ENCODE peak calls at places on chromosomes 1 and 21, in eight cellular contexts. F is fibroblast of lung, X is GM23248, W is MM.1S, M is uterus, B is upper lobe of right lung, R is Panc1, U is spleen. K is an unnamed sample.

GRCh38 chr1:5993553-5994510 is 1.6 kb upstream of the NPHP4 start:
- DNase-seq in F (no peak), X (no peak), W (peak), M (no peak), B (peak), R (no peak), U (peak), K (no peak)

GRCh38 chr1:39268112-39268581 is 63.7 kb downstream of the MACF1 start:
- DNase-seq in F (peak), X (peak), W (peak), M (peak), B (no peak), R (no peak), U (no peak), K (peak)

GRCh38 chr1:6246497-6247295 is 2.7 kb downstream of the HES3 start:
- DNase-seq in F (peak), X (peak), W (peak), M (peak), B (peak), R (peak), U (peak), K (no peak)

GRCh38 chr1:37389327-37389726 is 85.1 kb upstream of the ZC3H12A start:
- DNase-seq in F (no peak), X (no peak), W (no peak), M (no peak), B (no peak), R (no peak), U (no peak), K (no peak)

GRCh38 chr1:113266788-113267187 is 123.5 kb upstream of the MAGI3 start:
- DNase-seq in F (no peak), X (no peak), W (no peak), M (no peak), B (no peak), R (no peak), U (no peak), K (no peak)

GRCh38 chr1:88612783-88613182 is 71.3 kb upstream of the PKN2 start:
- DNase-seq in F (no peak), X (no peak), W (no peak), M (no peak), B (no peak), R (no peak), U (no peak), K (no peak)

GRCh38 chr1:110555807-110556470 is 37.0 kb upstream of the KCNA10 start:
- DNase-seq in F (no peak), X (no peak), W (no peak), M (peak), B (no peak), R (no peak), U (no peak), K (peak)

GRCh38 chr21:44024895-44025353 is 12.8 kb downstream of the TRAPPC10 start:
- DNase-seq in F (peak), X (peak), W (no peak), M (peak), B (no peak), R (no peak), U (no peak), K (no peak)

GRCh38 chr1:151839457-151840409 is at the start of gene C2CD4D:
- DNase-seq in F (no peak), X (no peak), W (peak), M (no peak), B (peak), R (no peak), U (peak), K (peak)

GRCh38 chr1:91650764-91651163 is 150.1 kb downstream of the CDC7 start:
- DNase-seq in F (peak), X (peak), W (no peak), M (peak), B (no peak), R (peak), U (no peak), K (no peak)

GRCh38 chr1:208093754-208094719 is 150.1 kb downstream of the PLXNA2 start:
- DNase-seq in F (peak), X (peak), W (peak), M (peak), B (peak), R (peak), U (peak), K (peak)

GRCh38 chr1:22704440-22705067 is 6.1 kb upstream of the EPHB2 start:
- DNase-seq in F (peak), X (peak), W (peak), M (peak), B (peak), R (peak), U (peak), K (peak)

GRCh38 chr1:10459185-10459584 is 9.4 kb downstream of the CORT start:
- DNase-seq in F (peak), X (peak), W (no peak), M (no peak), B (no peak), R (no peak), U (no peak), K (no peak)

GRCh38 chr1:60280256-60280655 is 206.7 kb upstream of the C1orf87 start:
- DNase-seq in F (peak), X (peak), W (no peak), M (no peak), B (no peak), R (no peak), U (no peak), K (no peak)

GRCh38 chr1:27307851-27308598 is 13.9 kb upstream of the TMEM222 start:
- DNase-seq in F (no peak), X (no peak), W (no peak), M (no peak), B (peak), R (no peak), U (no peak), K (no peak)

GRCh38 chr1:29119365-29119929 is 4.3 kb downstream of the TMEM200B start:
- DNase-seq in F (peak), X (no peak), W (no peak), M (peak), B (no peak), R (no peak), U (no peak), K (no peak)

GRCh38 chr21:21688877-21689276 is 690.7 kb downstream of the NCAM2 start:
- DNase-seq in F (peak), X (peak), W (peak), M (no peak), B (peak), R (no peak), U (no peak), K (no peak)

GRCh38 chr1:147726161-147726560 is 34.2 kb downstream of the GJA5 start:
- DNase-seq in F (no peak), X (no peak), W (no peak), M (no peak), B (no peak), R (no peak), U (no peak), K (no peak)

GRCh38 chr1:160178731-160179130 is 11.6 kb upstream of the CASQ1 start:
- DNase-seq in F (no peak), X (no peak), W (no peak), M (no peak), B (no peak), R (no peak), U (no peak), K (no peak)

GRCh38 chr1:39398278-39399010 is 93.0 kb upstream of the BMP8A start:
- DNase-seq in F (peak), X (peak), W (peak), M (peak), B (peak), R (peak), U (no peak), K (no peak)

GRCh38 chr1:205286335-205286950 is 35.1 kb downstream of the NUAK2 start:
- DNase-seq in F (peak), X (no peak), W (peak), M (no peak), B (no peak), R (no peak), U (peak), K (no peak)

DNA sequence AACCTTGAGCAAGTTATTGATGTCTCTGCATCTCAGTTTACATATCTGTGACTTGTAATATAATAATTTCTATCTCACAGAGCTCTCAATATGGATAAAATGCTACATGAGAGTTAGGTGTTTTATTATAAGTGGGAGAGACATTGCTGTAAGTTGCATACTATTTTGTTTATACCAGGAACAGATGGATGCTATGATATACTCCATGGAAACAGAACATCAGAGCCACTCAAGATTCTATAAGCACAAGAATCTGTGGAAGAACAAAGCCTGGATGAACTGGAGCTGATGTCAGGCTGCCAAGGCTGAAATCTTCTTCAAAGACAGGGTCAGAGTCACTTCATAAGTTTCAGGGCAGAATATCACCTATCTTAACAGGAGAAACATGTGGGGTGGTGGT is 30.2 kb downstream of the DUSP10 start:
- DNase-seq in F (no peak), X (no peak), W (no peak), M (no peak), B (no peak), R (no peak), U (no peak), K (no peak)
- H3K27ac ChIP-seq in F (peak), X (peak), W (no peak), M (peak), B (peak), R (no peak), U (no peak), K (peak)

GRCh38 chr1:11646317-11646716 is 7.9 kb downstream of the FBXO2 start:
- DNase-seq in F (no peak), X (no peak), W (no peak), M (no peak), B (no peak), R (no peak), U (no peak), K (no peak)

GRCh38 chr1:11647333-11647732 is 6.9 kb downstream of the FBXO2 start:
- DNase-seq in F (no peak), X (no peak), W (no peak), M (no peak), B (no peak), R (no peak), U (no peak), K (no peak)

GRCh38 chr1:11645270-11645669 is 9.0 kb downstream of the FBXO2 start:
- DNase-seq in F (no peak), X (no peak), W (no peak), M (no peak), B (no peak), R (no peak), U (no peak), K (no peak)

GRCh38 chr1:11643782-11644181 is 10.4 kb downstream of the FBXO2 start:
- DNase-seq in F (no peak), X (no peak), W (no peak), M (no peak), B (no peak), R (no peak), U (no peak), K (no peak)

DNA sequence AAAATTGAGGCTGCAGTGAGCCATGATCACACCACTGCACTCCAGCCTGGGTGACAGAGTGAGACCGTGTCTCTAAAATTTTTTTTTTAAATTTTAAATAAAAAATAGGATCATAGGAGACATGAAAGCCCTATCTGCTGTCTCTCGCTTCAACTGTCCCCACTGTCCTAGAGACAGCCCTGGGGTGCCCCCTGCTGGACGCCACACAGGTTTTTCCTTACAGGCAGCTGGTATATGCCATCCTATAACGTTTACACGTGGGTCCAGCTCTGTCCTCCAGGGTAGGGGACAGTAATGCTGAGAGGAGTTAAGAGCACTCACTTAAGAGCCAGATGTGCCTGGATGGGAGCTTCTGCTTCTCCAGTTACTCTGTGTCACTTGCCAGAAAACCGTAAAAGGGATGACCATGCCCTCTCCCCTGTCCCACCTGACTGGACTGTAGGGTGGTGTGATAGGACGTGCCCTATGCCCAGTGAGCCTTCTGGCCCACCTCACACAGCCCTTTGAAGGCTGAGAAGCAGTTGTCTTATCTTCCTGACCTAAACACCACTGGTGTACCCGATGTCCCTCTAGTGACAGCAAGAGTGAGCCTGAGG is 8.5 kb downstream of the FBXO2 start:
- DNase-seq in F (peak), X (peak), W (peak), M (peak), B (peak), R (peak), U (peak), K (no peak)
- H3K27ac ChIP-seq in F (no peak), X (no peak), W (no peak), M (no peak), B (no peak), R (no peak), U (no peak), K (peak)

GRCh38 chr1:25568090-25568833 is 24.9 kb downstream of the LDLRAP1 start:
- DNase-seq in F (peak), X (peak), W (no peak), M (peak), B (no peak), R (no peak), U (no peak), K (no peak)

GRCh38 chr1:25570798-25571521 is 27.6 kb downstream of the LDLRAP1 start:
- DNase-seq in F (no peak), X (no peak), W (no peak), M (no peak), B (peak), R (no peak), U (no peak), K (no peak)

GRCh38 chr1:25571522-25571970 is 28.1 kb downstream of the LDLRAP1 start:
- DNase-seq in F (no peak), X (no peak), W (no peak), M (no peak), B (peak), R (no peak), U (no peak), K (no peak)

GRCh38 chr1:25568834-25569598 is 25.6 kb downstream of the LDLRAP1 start:
- DNase-seq in F (peak), X (peak), W (no peak), M (peak), B (no peak), R (no peak), U (no peak), K (no peak)

GRCh38 chr1:25569599-25570458 is 26.4 kb downstream of the LDLRAP1 start:
- DNase-seq in F (no peak), X (peak), W (no peak), M (no peak), B (peak), R (no peak), U (no peak), K (no peak)
- H3K27ac ChIP-seq in F (no peak), X (peak), W (no peak), M (peak), B (no peak), R (no peak), U (no peak), K (peak)

DNA sequence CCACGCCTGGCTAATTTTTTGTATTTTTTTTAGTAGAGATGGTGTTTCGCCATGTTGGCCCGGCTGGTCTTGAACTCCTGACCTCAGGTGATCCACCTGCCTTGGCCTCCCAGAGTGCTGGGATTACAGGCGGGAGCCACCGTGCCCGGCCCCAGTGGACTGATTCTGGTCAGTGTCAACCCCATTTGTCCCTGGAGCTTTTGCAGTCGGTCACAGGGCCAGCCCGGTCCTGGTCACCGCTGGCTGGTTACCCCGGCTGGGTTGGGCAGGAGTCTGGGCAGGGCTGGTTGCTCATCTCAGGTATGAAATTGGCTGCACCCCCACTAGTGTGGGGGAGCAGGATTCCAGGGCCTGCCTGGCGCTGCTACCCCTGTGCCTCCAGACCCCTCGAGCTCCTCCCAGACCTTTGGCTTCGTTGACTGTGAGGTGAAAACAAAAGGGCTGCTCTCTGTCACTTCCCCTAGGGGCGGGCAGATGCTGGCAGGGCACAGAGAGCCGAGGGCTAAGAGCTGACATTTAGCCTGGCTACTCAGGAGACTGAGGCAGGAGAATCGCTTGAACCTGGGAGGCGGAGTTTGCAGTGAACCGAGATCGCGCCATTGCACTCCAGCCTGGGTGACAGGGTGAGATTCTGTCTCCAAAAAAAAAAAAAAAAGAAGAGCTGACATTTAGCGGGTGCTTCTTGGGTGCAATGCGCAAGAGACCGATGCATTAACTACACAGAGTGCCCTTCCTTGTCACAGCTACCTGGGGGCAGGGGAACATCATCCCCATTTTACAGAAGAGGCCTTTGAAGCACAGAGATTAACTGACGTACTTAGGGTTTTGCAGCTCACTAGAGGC is 10.6 kb downstream of the TNFRSF1B start:
- DNase-seq in F (no peak), X (no peak), W (no peak), M (no peak), B (no peak), R (no peak), U (no peak), K (no peak)
- H3K27ac ChIP-seq in F (peak), X (peak), W (no peak), M (peak), B (peak), R (no peak), U (peak), K (no peak)

GRCh38 chr1:1162597-1163537 is 10.8 kb upstream of the TTLL10 start:
- DNase-seq in F (no peak), X (no peak), W (no peak), M (no peak), B (peak), R (no peak), U (no peak), K (no peak)
- H3K27ac ChIP-seq in F (no peak), X (no peak), W (no peak), M (no peak), B (peak), R (no peak), U (no peak), K (no peak)

GRCh38 chr1:119808972-119809550 is 2.2 kb downstream of the REG4 start:
- DNase-seq in F (peak), X (peak), W (peak), M (peak), B (peak), R (peak), U (peak), K (peak)

GRCh38 chr1:119808491-119808890 is 2.8 kb downstream of the REG4 start:
- DNase-seq in F (no peak), X (peak), W (no peak), M (no peak), B (no peak), R (no peak), U (no peak), K (no peak)

GRCh38 chr1:119805247-119805646 is 6.0 kb downstream of the REG4 start:
- DNase-seq in F (no peak), X (no peak), W (no peak), M (no peak), B (no peak), R (no peak), U (no peak), K (no peak)

GRCh38 chr1:119806489-119806888 is 4.8 kb downstream of the REG4 start:
- DNase-seq in F (no peak), X (no peak), W (no peak), M (no peak), B (no peak), R (no peak), U (no peak), K (no peak)

GRCh38 chr1:119805746-119806145 is 5.5 kb downstream of the REG4 start:
- DNase-seq in F (no peak), X (no peak), W (no peak), M (no peak), B (no peak), R (no peak), U (no peak), K (no peak)
- H3K27ac ChIP-seq in F (no peak), X (no peak), W (no peak), M (no peak), B (no peak), R (no peak), U (no peak), K (no peak)

DNA sequence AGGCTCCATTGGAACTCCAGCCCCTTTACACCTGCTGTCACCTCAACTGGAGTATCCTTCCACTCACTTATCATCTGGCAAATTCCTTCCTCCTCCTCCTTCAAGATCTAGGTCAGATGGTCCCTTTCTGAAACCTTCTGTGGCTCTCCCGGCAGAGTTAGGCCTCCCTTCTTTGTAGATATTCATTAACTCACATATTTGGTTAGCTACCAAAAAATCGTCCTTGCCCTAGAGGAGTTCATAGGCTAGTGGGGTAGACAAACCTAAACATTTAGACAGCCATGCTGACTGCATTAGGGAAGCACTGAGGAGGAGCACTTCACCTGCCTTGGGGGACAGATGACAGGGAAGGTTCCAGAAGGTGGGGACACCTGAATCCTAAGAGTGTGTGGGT is 14.3 kb upstream of the ELOA start:
- DNase-seq in F (no peak), X (no peak), W (no peak), M (no peak), B (no peak), R (no peak), U (peak), K (no peak)
- H3K27ac ChIP-seq in F (no peak), X (no peak), W (no peak), M (no peak), B (peak), R (no peak), U (no peak), K (no peak)

K was measured in substantia nigra.